ENCODE peak calls at places on chromosomes 3 and 15, in four cellular contexts. C, H, B and U are unnamed samples.

GRCh38 chr3:43161684-43162512 is 56.0 kb upstream of the POMGNT2 start:
- DNase-seq in H (no peak), B (no peak), C (peak), U (no peak)

GRCh38 chr3:126955004-126955790 is 27.7 kb upstream of the PLXNA1 start:
- DNase-seq in H (no peak), B (peak), C (no peak), U (no peak)

GRCh38 chr15:85745525-85745924 is 49.2 kb downstream of the KLHL25 start:
- DNase-seq in C (no peak), H (no peak), B (no peak), U (no peak)

GRCh38 chr3:131796558-131796957 is 238.3 kb downstream of the CPNE4 start:
- DNase-seq in C (no peak), B (peak), H (peak), U (no peak)

GRCh38 chr3:156694536-156694935 is 20.1 kb downstream of the TIPARP start:
- DNase-seq in C (no peak), B (no peak), H (no peak), U (no peak)

GRCh38 chr15:33808720-33809119 is 159.6 kb upstream of the CHRM5 start:
- DNase-seq in B (no peak), H (no peak), C (no peak), U (no peak)

GRCh38 chr3:55629432-55629831 is 142.3 kb upstream of the WNT5A start:
- DNase-seq in B (no peak), H (no peak), C (no peak), U (no peak)

GRCh38 chr15:28907338-28907961 is 21.7 kb downstream of the APBA2 start:
- DNase-seq in B (no peak), H (no peak), C (no peak), U (no peak)

GRCh38 chr3:190265126-190265525 is 57.1 kb downstream of the CLDN1 start:
- DNase-seq in H (no peak), C (no peak), B (no peak), U (no peak)

GRCh38 chr15:90266485-90266884 is 1.0 kb downstream of the NGRN start:
- DNase-seq in H (peak), B (no peak), C (peak), U (no peak)

GRCh38 chr15:41734079-41734478 is 40.2 kb upstream of the MAPKBP1 start:
- DNase-seq in B (no peak), C (no peak), H (no peak), U (no peak)

GRCh38 chr3:4826237-4827100 is 152.8 kb upstream of the BHLHE40 start:
- DNase-seq in B (no peak), C (no peak), H (no peak), U (no peak)

GRCh38 chr15:95988574-95988887 is 342.0 kb upstream of the NR2F2 start:
- DNase-seq in H (peak), B (no peak), C (peak), U (no peak)

GRCh38 chr3:112448939-112449338 is 50.3 kb downstream of the BTLA start:
- DNase-seq in H (no peak), C (no peak), B (no peak), U (no peak)

GRCh38 chr3:150107429-150108175 is 136.9 kb upstream of the PFN2 start:
- DNase-seq in B (no peak), C (no peak), H (no peak), U (no peak)

GRCh38 chr3:167913218-167913902 is 177.8 kb downstream of the SERPINI1 start:
- DNase-seq in B (no peak), C (no peak), H (peak), U (no peak)

GRCh38 chr3:107308716-107309115 is 68.5 kb upstream of the CCDC54 start:
- DNase-seq in H (no peak), C (no peak), B (no peak), U (no peak)

GRCh38 chr3:73045391-73045790 is 16.1 kb upstream of the EBLN2 start:
- DNase-seq in B (no peak), C (no peak), H (peak), U (no peak)

GRCh38 chr3:136495213-136495612 is 245.1 kb downstream of the PCCB start:
- DNase-seq in C (no peak), H (no peak), B (no peak), U (no peak)

GRCh38 chr3:39065197-39065596 is 13.4 kb downstream of the WDR48 start:
- DNase-seq in C (peak), B (no peak), H (peak), U (no peak)

GRCh38 chr3:72195895-72196294 is 410.9 kb upstream of the PROK2 start:
- DNase-seq in C (no peak), H (no peak), B (no peak), U (no peak)

GRCh38 chr3:104564045-104564643 is 802.6 kb upstream of the ALCAM start:
- DNase-seq in C (peak), H (peak), B (no peak), U (no peak)

GRCh38 chr3:30539772-30540171 is 66.6 kb upstream of the TGFBR2 start:
- DNase-seq in B (no peak), H (no peak), C (no peak), U (no peak)

GRCh38 chr15:58190419-58190818 is 52.2 kb downstream of the AQP9 start:
- DNase-seq in H (no peak), B (no peak), C (no peak), U (no peak)

GRCh38 chr15:61034793-61035710 is 194.1 kb downstream of the RORA start:
- DNase-seq in H (no peak), C (no peak), B (no peak), U (no peak)

GRCh38 chr15:57537072-57537471 is 54.6 kb upstream of the MYZAP start:
- DNase-seq in B (no peak), H (no peak), C (no peak), U (no peak)

GRCh38 chr15:99603828-99604227 is 38.0 kb downstream of the MEF2A start:
- DNase-seq in C (no peak), B (no peak), H (no peak), U (no peak)

GRCh38 chr15:76844096-76844495 is 61.0 kb downstream of the SCAPER start:
- DNase-seq in C (no peak), H (no peak), B (no peak), U (no peak)

GRCh38 chr3:192802957-192803899 is 75.9 kb upstream of the FGF12 start:
- DNase-seq in B (no peak), C (peak), H (peak), U (no peak)

GRCh38 chr3:138310494-138310893 is 19.2 kb downstream of the NME9 start:
- DNase-seq in H (no peak), C (no peak), B (no peak), U (no peak)

GRCh38 chr3:177420643-177421042 is 223.4 kb upstream of the TBL1XR1 start:
- DNase-seq in H (no peak), B (no peak), C (no peak), U (no peak)
- TF ChIP-seq SPI1 in H (no peak), B (no peak), C (no peak), U (no peak)

GRCh38 chr15:25052191-25052999 is 97.6 kb downstream of the SNRPN start:
- DNase-seq in B (no peak), C (no peak), H (no peak), U (no peak)
- TF ChIP-seq SPI1 in B (no peak), C (no peak), H (no peak), U (no peak)

DNA sequence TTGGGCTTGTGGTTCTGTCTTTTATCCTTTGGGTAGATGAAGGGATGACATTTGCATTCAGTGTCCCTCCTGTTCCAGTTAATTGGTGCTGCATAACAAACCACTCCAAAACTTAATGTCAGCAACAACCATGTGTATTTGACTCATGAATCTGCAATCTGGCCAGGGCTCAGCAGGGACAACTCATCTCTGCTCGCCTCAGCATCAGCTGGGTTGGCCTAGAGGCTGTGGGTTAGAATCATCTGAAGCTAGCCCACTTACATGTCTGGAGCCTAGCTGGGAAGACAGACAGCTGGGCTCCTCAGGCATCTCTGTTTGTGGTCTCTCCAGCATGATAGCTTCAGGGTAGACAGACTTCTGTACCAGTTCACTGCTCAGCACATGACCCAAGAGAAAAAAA is 92.0 kb downstream of the TMEM108 start:
- DNase-seq in C (no peak), H (no peak), B (no peak), U (no peak)
- TF ChIP-seq SPI1 in C (no peak), H (no peak), B (no peak), U (no peak)

DNA sequence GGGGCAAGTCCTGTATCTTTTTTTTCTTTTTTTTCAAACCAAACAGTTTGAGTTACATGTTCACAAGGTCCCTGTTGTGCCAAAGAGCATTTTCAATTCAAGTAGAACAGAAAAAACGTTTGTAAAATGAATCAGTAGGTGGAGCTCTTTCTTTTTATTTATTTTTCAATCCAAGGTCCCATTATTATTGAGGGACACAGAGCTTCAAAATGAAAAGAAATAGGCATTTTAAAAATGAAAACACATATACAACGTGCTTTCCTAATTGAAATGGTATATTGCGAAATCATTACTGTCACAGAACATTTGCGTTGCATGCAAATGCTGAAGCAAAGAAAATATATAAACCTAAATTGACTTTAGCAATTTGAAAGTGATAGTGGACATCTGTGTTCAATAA is 711.0 kb downstream of the MECOM start:
- DNase-seq in B (no peak), C (no peak), H (no peak), U (no peak)
- TF ChIP-seq SPI1 in B (no peak), C (no peak), H (no peak), U (no peak)

GRCh38 chr3:185069583-185070030 is 83.3 kb downstream of the C3orf70 start:
- DNase-seq in C (no peak), B (no peak), H (no peak), U (no peak)
- TF ChIP-seq SPI1 in C (no peak), B (no peak), H (no peak), U (no peak)

GRCh38 chr3:194808709-194809108 is 123.0 kb downstream of the FAM43A start:
- DNase-seq in B (no peak), H (no peak), C (no peak), U (no peak)
- TF ChIP-seq SPI1 in B (no peak), H (no peak), C (no peak), U (no peak)

DNA sequence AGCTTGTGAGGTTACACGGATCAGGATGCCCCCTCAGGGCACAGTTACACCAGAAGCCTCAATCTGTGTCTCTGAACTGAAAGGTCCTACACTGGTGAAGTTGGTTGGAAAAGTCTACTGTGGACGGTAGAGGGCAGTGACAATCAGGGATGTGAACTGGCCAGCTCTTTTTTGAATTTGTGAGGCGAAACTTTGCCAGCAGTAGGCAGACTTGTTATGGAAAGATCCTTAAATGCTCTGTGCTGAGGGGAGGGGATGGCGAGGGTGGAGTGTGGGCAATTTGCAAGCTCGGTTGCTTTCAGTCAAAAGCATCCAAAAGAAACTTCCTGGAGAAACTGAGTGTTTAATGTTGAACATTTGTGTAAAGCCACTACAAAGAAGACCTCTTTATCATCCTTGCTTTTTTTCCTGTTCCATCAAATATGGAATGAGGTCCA is 127.4 kb upstream of the ABHD17C start:
- DNase-seq in C (peak), B (no peak), H (peak), U (no peak)
- TF ChIP-seq SPI1 in C (no peak), B (no peak), H (no peak), U (no peak)

GRCh38 chr3:170154084-170154483 is 27.4 kb downstream of the PHC3 start:
- DNase-seq in B (no peak), H (no peak), C (no peak), U (no peak)
- TF ChIP-seq SPI1 in B (no peak), H (no peak), C (no peak), U (no peak)

GRCh38 chr15:38648116-38648843 is 83.7 kb upstream of the RASGRP1 start:
- DNase-seq in H (peak), B (no peak), C (no peak), U (no peak)

GRCh38 chr15:38650936-38651327 is 86.3 kb upstream of the RASGRP1 start:
- DNase-seq in C (no peak), H (peak), B (no peak), U (no peak)

GRCh38 chr15:38650384-38650783 is 85.8 kb upstream of the RASGRP1 start:
- DNase-seq in H (no peak), C (no peak), B (no peak), U (no peak)

GRCh38 chr15:38646716-38647115 is 82.1 kb upstream of the RASGRP1 start:
- DNase-seq in B (no peak), H (no peak), C (no peak), U (no peak)

GRCh38 chr15:38647683-38648082 is 83.1 kb upstream of the RASGRP1 start:
- DNase-seq in C (no peak), H (no peak), B (no peak), U (no peak)
- TF ChIP-seq SPI1 in C (no peak), H (no peak), B (no peak), U (no peak)